ENCODE peak calls at places on chromosomes 3 and 15, in five cellular contexts. Z, G, N, B and M are unnamed samples.

GRCh38 chr3:85161544-85161943 is 202.8 kb downstream of the CADM2 start:
- DNase-seq in Z (no peak), G (no peak), B (no peak), N (no peak), M (no peak)

GRCh38 chr15:33866101-33866737 is 102.1 kb upstream of the CHRM5 start:
- DNase-seq in G (no peak), B (peak; percentile 69), N (no peak), Z (no peak), M (no peak)

GRCh38 chr15:84962975-84963374 is 18.7 kb upstream of the PDE8A start:
- DNase-seq in B (no peak), G (no peak), Z (no peak), N (no peak), M (no peak)

GRCh38 chr15:100948430-100948762 is 29.2 kb downstream of the LRRK1 start:
- DNase-seq in N (no peak), Z (no peak), B (no peak), G (no peak), M (no peak)

GRCh38 chr3:194132465-194133358 is 3.2 kb upstream of the HES1 start:
- DNase-seq in N (no peak), B (no peak), Z (no peak), G (no peak), M (peak; percentile 35)

GRCh38 chr3:49702672-49703071 is 13.3 kb downstream of the RNF123 start:
- DNase-seq in Z (no peak), B (no peak), G (no peak), N (no peak), M (no peak)

GRCh38 chr3:13081603-13082360 is 8.6 kb upstream of the IQSEC1 start:
- DNase-seq in Z (no peak), N (no peak), B (no peak), G (no peak), M (no peak)

GRCh38 chr15:88900982-88901418 is 5.7 kb upstream of the HAPLN3 start:
- DNase-seq in G (no peak), Z (no peak), B (no peak), N (no peak), M (no peak)

GRCh38 chr15:92904832-92905640 is 4.9 kb downstream of the CHD2 start:
- DNase-seq in G (no peak), Z (no peak), B (no peak), N (no peak), M (no peak)

GRCh38 chr3:97265237-97266005 is 451.0 kb downstream of the EPHA6 start:
- DNase-seq in Z (no peak), N (no peak), G (no peak), B (no peak), M (no peak)

GRCh38 chr15:99433026-99433756 is 132.6 kb upstream of the MEF2A start:
- DNase-seq in G (no peak), Z (no peak), B (peak; percentile 29), N (no peak), M (peak; percentile 59)

GRCh38 chr3:32583708-32584107 is 13.1 kb upstream of the DYNC1LI1 start:
- DNase-seq in Z (no peak), G (no peak), B (peak; percentile 71), N (no peak), M (no peak)

GRCh38 chr3:111246967-111247760 is 175.5 kb downstream of the NECTIN3 start:
- DNase-seq in N (no peak), B (peak; percentile 30), Z (no peak), G (no peak), M (no peak)

GRCh38 chr3:62370112-62371031 is 3.0 kb downstream of the FEZF2 start:
- DNase-seq in G (no peak), Z (no peak), B (no peak), N (no peak), M (peak; percentile 74)